ENCODE peak calls at places on chromosomes 12 and 14, in four cellular contexts. L, O, S and P are unnamed samples.

GRCh38 chr12:70759161-70759918 is 122.1 kb upstream of the PTPRB start:
- DNase-seq in L (no peak), O (no peak), S (no peak), P (no peak)

GRCh38 chr12:114916124-114916523 is 232.1 kb upstream of the TBX3 start:
- DNase-seq in L (no peak), O (no peak), S (no peak), P (no peak)

GRCh38 chr14:103393687-103394626 is 8.7 kb downstream of the MARK3 start:
- DNase-seq in L (peak), O (no peak), S (peak), P (no peak)

GRCh38 chr14:93056166-93056839 is 59.4 kb downstream of the ITPK1 start:
- DNase-seq in L (peak), O (no peak), S (no peak), P (no peak)

GRCh38 chr12:32201996-32202395 is 95.3 kb downstream of the BICD1 start:
- DNase-seq in L (no peak), O (no peak), S (no peak), P (no peak)

GRCh38 chr14:74611672-74612345 is at the start of gene LTBP2:
- DNase-seq in L (peak), O (no peak), S (peak), P (no peak)

GRCh38 chr14:23862513-23862912 is 91.1 kb upstream of the DHRS4 start:
- DNase-seq in L (no peak), O (no peak), S (no peak), P (no peak)

GRCh38 chr14:93536945-93537344 is 106.2 kb downstream of the UNC79 start:
- DNase-seq in L (no peak), O (peak), S (peak), P (peak)

GRCh38 chr12:38639625-38640024 is 265.8 kb downstream of the CPNE8 start:
- DNase-seq in L (no peak), O (no peak), S (no peak), P (no peak)

GRCh38 chr12:38638401-38638800 is 267.0 kb downstream of the CPNE8 start:
- DNase-seq in L (no peak), O (no peak), S (no peak), P (no peak)
- TF ChIP-seq ELF1 in L (no peak), O (no peak), S (no peak), P (no peak)

GRCh38 chr12:126856958-126857357 is 1410.0 kb upstream of the TMEM132C start:
- DNase-seq in L (no peak), O (no peak), S (no peak), P (no peak)
- TF ChIP-seq REST in L (no peak), O (no peak), S (no peak), P (no peak)

DNA sequence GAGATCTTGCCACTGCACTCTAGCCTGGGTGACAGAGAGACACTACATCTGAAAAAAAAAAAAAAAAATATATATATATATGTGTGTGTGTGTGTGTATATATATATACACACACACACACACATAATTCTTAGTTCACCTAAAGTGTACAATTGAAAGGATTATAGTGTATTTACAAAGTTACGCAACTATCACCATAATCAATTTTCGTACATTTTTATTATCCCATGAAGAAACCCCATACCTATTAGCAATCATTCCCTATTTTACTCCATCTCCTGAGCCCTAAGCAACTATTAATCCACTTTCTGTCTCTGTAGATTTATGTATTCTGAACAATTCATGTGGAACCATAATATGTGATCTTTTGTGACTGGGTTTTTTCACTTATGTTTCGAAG is 4.4 kb downstream of the SRP54 start:
- DNase-seq in L (no peak), O (no peak), S (no peak), P (no peak)
- TF ChIP-seq ELF1 in L (no peak), O (no peak), S (no peak), P (no peak)

GRCh38 chr14:30403791-30404190 is 155.2 kb upstream of the G2E3 start:
- DNase-seq in L (no peak), O (no peak), S (no peak), P (no peak)

GRCh38 chr14:30402846-30403245 is 156.1 kb upstream of the G2E3 start:
- DNase-seq in L (no peak), O (no peak), S (no peak), P (no peak)
- TF ChIP-seq REST in L (no peak), O (no peak), S (no peak), P (no peak)

GRCh38 chr12:123062682-123063426 is 82.4 kb downstream of the ARL6IP4 start:
- DNase-seq in L (no peak), O (peak), S (no peak), P (peak)
- TF ChIP-seq ELF1 in L (no peak), O (peak), S (no peak), P (no peak)

DNA sequence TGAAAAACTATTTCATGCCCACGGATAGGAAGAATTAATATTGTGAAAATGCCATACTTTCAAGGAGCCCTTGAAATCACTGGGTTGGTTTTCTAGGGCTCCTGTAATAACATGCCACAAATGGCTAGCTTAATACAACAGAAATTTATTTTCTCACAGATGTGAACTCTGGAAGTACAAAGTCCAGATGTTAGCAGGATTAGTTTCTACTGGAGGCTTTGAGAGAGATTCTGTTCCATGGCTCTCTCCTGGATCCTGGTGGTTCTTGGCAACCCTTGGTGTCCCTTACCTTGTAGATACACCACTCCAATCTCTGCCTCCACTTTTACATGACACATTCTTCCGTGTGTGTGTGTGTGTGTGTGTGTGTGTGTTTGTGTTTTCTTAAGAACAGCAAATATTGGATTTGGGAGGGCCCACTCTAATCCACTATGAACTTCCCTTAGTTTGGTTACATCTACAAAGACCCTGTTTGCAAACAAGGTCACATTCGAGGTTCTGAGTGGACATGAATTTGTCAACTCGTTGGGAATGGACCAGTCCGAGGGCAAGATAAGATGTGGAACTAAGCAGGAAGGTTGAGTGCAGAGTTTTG is 381.1 kb downstream of the IPO8 start:
- DNase-seq in L (no peak), O (peak), S (no peak), P (no peak)
- TF ChIP-seq REST in L (no peak), O (no peak), S (no peak), P (no peak)

GRCh38 chr12:11651377-11651776 is 1.9 kb downstream of the ETV6 start:
- DNase-seq in L (no peak), O (no peak), S (no peak), P (no peak)

GRCh38 chr12:11651785-11652184 is 2.3 kb downstream of the ETV6 start:
- DNase-seq in L (no peak), O (no peak), S (no peak), P (no peak)

GRCh38 chr12:11653215-11653753 is 3.8 kb downstream of the ETV6 start:
- DNase-seq in L (no peak), O (no peak), S (no peak), P (no peak)

GRCh38 chr12:11650697-11651281 is 1.3 kb downstream of the ETV6 start:
- DNase-seq in L (no peak), O (peak), S (peak), P (no peak)

GRCh38 chr12:11652351-11653040 is 3.0 kb downstream of the ETV6 start:
- DNase-seq in L (no peak), O (no peak), S (no peak), P (no peak)
- TF ChIP-seq ELF1 in L (no peak), O (no peak), S (no peak), P (no peak)

DNA sequence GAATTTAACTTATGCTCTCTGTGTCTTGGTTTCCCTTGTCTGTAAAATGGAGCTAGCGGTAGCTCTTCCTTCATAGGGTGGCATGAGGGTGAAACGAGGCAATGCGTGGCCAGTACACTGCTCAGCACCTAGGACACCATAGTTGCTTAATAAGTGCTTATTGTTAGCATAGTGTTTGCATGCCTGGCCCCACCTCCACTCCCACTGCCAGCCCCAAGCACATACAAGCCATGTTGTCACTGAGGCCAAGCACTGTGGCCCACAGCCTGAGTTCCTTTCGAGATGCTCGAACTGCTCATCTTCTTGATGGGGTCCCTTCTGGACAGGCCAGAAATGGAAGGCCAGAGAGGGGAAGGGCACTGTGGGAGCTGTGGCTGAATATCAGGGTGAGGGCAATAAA is 839 bp downstream of the FICD start:
- DNase-seq in L (no peak), O (peak), S (no peak), P (no peak)
- TF ChIP-seq REST in L (no peak), O (no peak), S (no peak), P (no peak)